ENCODE peak calls at places on chromosomes 7 and 10, in four cellular contexts. One of them, this sample, is unnamed.

GRCh38 chr10:47016564-47016963 is 105.3 kb downstream of the PTPN20 start:
- DNase-seq in Peyer's patch: no peak
- DNase-seq in CD4-positive, alpha-beta memory T cell: no peak
- DNase-seq in transverse colon: no peak
- DNase-seq in this sample: no peak

GRCh38 chr10:3749597-3750351 is 35.2 kb downstream of the KLF6 start:
- DNase-seq in Peyer's patch: peak
- DNase-seq in CD4-positive, alpha-beta memory T cell: no peak
- DNase-seq in transverse colon: no peak
- DNase-seq in this sample: peak

GRCh38 chr10:18681971-18682403 is 22.8 kb downstream of the ARL5B start:
- DNase-seq in Peyer's patch: no peak
- DNase-seq in CD4-positive, alpha-beta memory T cell: no peak
- DNase-seq in transverse colon: no peak
- DNase-seq in this sample: no peak

GRCh38 chr10:92239600-92240288 is 51.1 kb downstream of the CPEB3 start:
- DNase-seq in Peyer's patch: peak
- DNase-seq in CD4-positive, alpha-beta memory T cell: peak
- DNase-seq in transverse colon: peak
- DNase-seq in this sample: peak

GRCh38 chr10:77175631-77176222 is 461.9 kb downstream of the KCNMA1 start:
- DNase-seq in Peyer's patch: no peak
- DNase-seq in CD4-positive, alpha-beta memory T cell: no peak
- DNase-seq in transverse colon: no peak
- DNase-seq in this sample: no peak

GRCh38 chr7:137992738-137993394 is 9.0 kb downstream of the CREB3L2 start:
- DNase-seq in Peyer's patch: peak
- DNase-seq in CD4-positive, alpha-beta memory T cell: no peak
- DNase-seq in transverse colon: peak
- DNase-seq in this sample: no peak

GRCh38 chr7:378041-378420 is 88.1 kb downstream of the FOXL3 start:
- DNase-seq in Peyer's patch: peak
- DNase-seq in CD4-positive, alpha-beta memory T cell: no peak
- DNase-seq in transverse colon: no peak
- DNase-seq in this sample: no peak

GRCh38 chr7:31443457-31443856 is 70.4 kb upstream of the ITPRID1 start:
- DNase-seq in Peyer's patch: peak
- DNase-seq in CD4-positive, alpha-beta memory T cell: no peak
- DNase-seq in transverse colon: no peak
- DNase-seq in this sample: no peak

GRCh38 chr10:54800677-54801480 is at the start of gene PCDH15:
- DNase-seq in Peyer's patch: no peak
- DNase-seq in CD4-positive, alpha-beta memory T cell: no peak
- DNase-seq in transverse colon: no peak
- DNase-seq in this sample: no peak

GRCh38 chr7:143493755-143494154 is 16.1 kb downstream of the TAS2R41 start:
- DNase-seq in Peyer's patch: no peak
- DNase-seq in CD4-positive, alpha-beta memory T cell: no peak
- DNase-seq in transverse colon: no peak
- DNase-seq in this sample: no peak

GRCh38 chr7:94656925-94657731 is 1.2 kb upstream of the SGCE start:
- DNase-seq in Peyer's patch: peak
- DNase-seq in CD4-positive, alpha-beta memory T cell: peak
- DNase-seq in transverse colon: no peak
- DNase-seq in this sample: no peak

GRCh38 chr10:107865691-107866090 is 701.2 kb upstream of the SORCS1 start:
- DNase-seq in Peyer's patch: no peak
- DNase-seq in CD4-positive, alpha-beta memory T cell: no peak
- DNase-seq in transverse colon: no peak
- DNase-seq in this sample: no peak

GRCh38 chr7:155490697-155491628 is 33.0 kb downstream of the EN2 start:
- DNase-seq in Peyer's patch: peak
- DNase-seq in CD4-positive, alpha-beta memory T cell: no peak
- DNase-seq in transverse colon: peak
- DNase-seq in this sample: no peak

GRCh38 chr10:96376483-96376882 is 17.7 kb upstream of the OPALIN start:
- DNase-seq in Peyer's patch: no peak
- DNase-seq in CD4-positive, alpha-beta memory T cell: no peak
- DNase-seq in transverse colon: no peak
- DNase-seq in this sample: no peak

GRCh38 chr10:27620425-27621397 is 116.6 kb downstream of the RAB18 start:
- DNase-seq in Peyer's patch: no peak
- DNase-seq in CD4-positive, alpha-beta memory T cell: no peak
- DNase-seq in transverse colon: no peak
- DNase-seq in this sample: no peak

GRCh38 chr7:103966593-103967277 is 22.7 kb downstream of the RELN start:
- DNase-seq in Peyer's patch: no peak
- DNase-seq in CD4-positive, alpha-beta memory T cell: no peak
- DNase-seq in transverse colon: no peak
- DNase-seq in this sample: no peak

GRCh38 chr10:51007781-51008180 is 66.5 kb upstream of the PRKG1 start:
- DNase-seq in Peyer's patch: no peak
- DNase-seq in CD4-positive, alpha-beta memory T cell: no peak
- DNase-seq in transverse colon: no peak
- DNase-seq in this sample: no peak

GRCh38 chr7:108684629-108685028 is 115.0 kb downstream of the DNAJB9 start:
- DNase-seq in Peyer's patch: no peak
- DNase-seq in CD4-positive, alpha-beta memory T cell: no peak
- DNase-seq in transverse colon: no peak
- DNase-seq in this sample: no peak

GRCh38 chr7:5607958-5608656 is 173.4 kb downstream of the RNF216 start:
- DNase-seq in Peyer's patch: no peak
- DNase-seq in CD4-positive, alpha-beta memory T cell: no peak
- DNase-seq in transverse colon: no peak
- DNase-seq in this sample: no peak

GRCh38 chr10:49631975-49632374 is 18.1 kb downstream of the CHAT start:
- DNase-seq in Peyer's patch: peak
- DNase-seq in CD4-positive, alpha-beta memory T cell: no peak
- DNase-seq in transverse colon: no peak
- DNase-seq in this sample: no peak

GRCh38 chr10:125531470-125531869 is 151.5 kb downstream of the TEX36 start:
- DNase-seq in Peyer's patch: no peak
- DNase-seq in CD4-positive, alpha-beta memory T cell: no peak
- DNase-seq in transverse colon: no peak
- DNase-seq in this sample: no peak

This sample was measured in prostate gland.